ENCODE peak calls at places on chromosomes 16 and 17, in ten cellular contexts. U, S, G, J, Y, Z, M, K, F and L are unnamed samples.

GRCh38 chr17:72270530-72270929 is 149.7 kb downstream of the SOX9 start:
- DNase-seq in G (no peak), U (no peak), S (peak; percentile 35), Z (no peak), K (no peak), Y (peak; percentile 43), M (no peak), J (no peak), F (peak; percentile 70), L (no peak)

GRCh38 chr17:7644768-7645167 is 6.0 kb upstream of the ATP1B2 start:
- DNase-seq in S (no peak), F (no peak), Z (no peak), K (no peak), J (no peak), Y (no peak), U (no peak), G (no peak), M (no peak), L (no peak)

GRCh38 chr17:81241203-81241602 is 2.1 kb downstream of the NDUFAF8 start:
- DNase-seq in Z (no peak), M (no peak), Y (no peak), K (no peak), U (no peak), G (no peak), F (no peak), J (no peak), S (no peak), L (no peak)

GRCh38 chr16:17269434-17269833 is 201.3 kb downstream of the XYLT1 start:
- DNase-seq in M (no peak), J (no peak), Y (no peak), U (no peak), S (no peak), Z (no peak), F (peak; percentile 26), G (no peak), K (no peak), L (no peak)

GRCh38 chr16:87802670-87803069 is 36.9 kb upstream of the KLHDC4 start:
- DNase-seq in U (no peak), Z (no peak), S (no peak), F (no peak), K (no peak), Y (no peak), M (no peak), J (no peak), G (no peak), L (no peak)

GRCh38 chr17:71631483-71631882 is 489.3 kb upstream of the SOX9 start:
- DNase-seq in J (no peak), Y (no peak), G (no peak), S (peak; percentile 36), F (peak; percentile 84), K (no peak), M (peak; percentile 39), Z (no peak), U (no peak), L (no peak)

GRCh38 chr17:74475189-74475588 is 8.8 kb downstream of the CD300A start:
- DNase-seq in J (no peak), M (no peak), K (no peak), F (no peak), S (no peak), Z (no peak), Y (no peak), U (no peak), G (no peak), L (no peak)

GRCh38 chr16:49588061-49588460 is 214.5 kb downstream of the C16orf78 start:
- DNase-seq in J (no peak), S (no peak), Z (no peak), K (no peak), F (no peak), U (no peak), M (no peak), Y (no peak), G (no peak), L (no peak)

GRCh38 chr16:12503201-12503600 is 300.5 kb downstream of the CPPED1 start:
- DNase-seq in Y (no peak), S (no peak), M (no peak), J (no peak), U (no peak), K (no peak), F (no peak), G (no peak), Z (no peak), L (no peak)

GRCh38 chr16:17555176-17555575 is 84.4 kb upstream of the XYLT1 start:
- DNase-seq in F (peak; percentile 94), K (no peak), M (peak; percentile 16), S (peak; percentile 92), U (no peak), Z (no peak), G (no peak), Y (no peak), J (no peak), L (no peak)

GRCh38 chr17:29645516-29646051 is 22.9 kb upstream of the CORO6 start:
- DNase-seq in J (no peak), U (no peak), Y (peak; percentile 68), S (peak; percentile 48), K (peak; percentile 51), G (no peak), F (no peak), M (peak; percentile 94), Z (no peak), L (peak; percentile 95)

GRCh38 chr17:29347831-29348281 is 42.3 kb upstream of the TAOK1 start:
- DNase-seq in Y (no peak), J (peak; percentile 14), U (no peak), K (no peak), G (no peak), M (peak; percentile 74), Z (no peak), F (peak; percentile 57), S (peak; percentile 62), L (peak; percentile 20)

GRCh38 chr17:50056961-50057330 is 1.0 kb downstream of the ITGA3 start:
- DNase-seq in Y (no peak), Z (no peak), S (peak; percentile 61), F (peak; percentile 76), U (no peak), J (peak; percentile 53), M (peak; percentile 83), G (no peak), K (no peak), L (no peak)

GRCh38 chr17:47254403-47254943 is 846 bp downstream of the ITGB3 start:
- DNase-seq in K (no peak), G (no peak), Z (no peak), U (no peak), J (no peak), F (no peak), S (no peak), M (no peak), Y (no peak), L (no peak)

GRCh38 chr16:27677300-27677699 is 127.4 kb downstream of the KATNIP start:
- DNase-seq in K (no peak), G (no peak), J (peak; percentile 75), Y (no peak), S (peak; percentile 4), M (no peak), Z (no peak), F (peak; percentile 9), U (no peak), L (no peak)

GRCh38 chr16:48081656-48082055 is 74.1 kb downstream of the ABCC12 start:
- DNase-seq in G (no peak), Y (no peak), U (no peak), J (no peak), Z (no peak), K (no peak), F (peak; percentile 74), S (peak; percentile 89), M (peak; percentile 67), L (no peak)

GRCh38 chr16:20910781-20911321 is 10.3 kb downstream of the LYRM1 start:
- DNase-seq in F (peak; percentile 88), U (no peak), M (peak; percentile 84), K (no peak), S (peak; percentile 92), Y (no peak), J (peak; percentile 52), G (no peak), Z (no peak), L (no peak)

GRCh38 chr17:45262516-45263476 is 902 bp upstream of the SPATA32 start:
- DNase-seq in F (no peak), G (no peak), U (no peak), M (no peak), K (no peak), Y (no peak), Z (no peak), S (no peak), J (no peak), L (no peak)

GRCh38 chr17:30981531-30982519 is 11.0 kb downstream of the RNF135 start:
- DNase-seq in F (no peak), U (no peak), Y (no peak), J (no peak), K (no peak), Z (no peak), M (no peak), G (no peak), S (no peak), L (peak; percentile 52)

GRCh38 chr16:8583712-8584111 is 6.6 kb downstream of the TMEM114 start:
- DNase-seq in J (peak; percentile 27), M (no peak), F (no peak), K (no peak), G (no peak), Y (no peak), S (no peak), U (no peak), Z (no peak), L (no peak)

GRCh38 chr17:247767-248166 is 66.3 kb upstream of the DOC2B start:
- DNase-seq in M (no peak), G (no peak), S (no peak), Z (no peak), K (no peak), J (no peak), F (no peak), Y (no peak), U (no peak), L (peak; percentile 81)

GRCh38 chr17:11882716-11883115 is 114.6 kb downstream of the ZNF18 start:
- DNase-seq in J (no peak), M (no peak), U (no peak), K (no peak), F (no peak), Y (no peak), S (no peak), Z (no peak), G (no peak), L (no peak)

GRCh38 chr16:27286446-27286845 is 17.9 kb upstream of the NSMCE1 start:
- DNase-seq in J (peak; percentile 92), F (peak; percentile 95), Y (no peak), U (no peak), G (no peak), M (peak; percentile 72), S (peak; percentile 88), Z (no peak), K (peak; percentile 41), L (no peak)

GRCh38 chr16:15548482-15548891 is 94.5 kb downstream of the MARF1 start:
- DNase-seq in Z (no peak), F (no peak), U (no peak), Y (no peak), M (no peak), J (peak; percentile 72), G (no peak), K (no peak), S (no peak), L (no peak)

GRCh38 chr17:68080411-68081150 is 45.0 kb downstream of the KPNA2 start:
- DNase-seq in M (no peak), K (no peak), J (no peak), S (no peak), G (no peak), F (no peak), Y (no peak), U (no peak), Z (no peak), L (no peak)

GRCh38 chr17:77728871-77729270 is 229.6 kb upstream of the TNRC6C start:
- DNase-seq in U (no peak), K (no peak), J (no peak), S (no peak), F (no peak), Y (no peak), G (no peak), M (no peak), Z (no peak), L (peak; percentile 63)

GRCh38 chr17:31269597-31269996 is 27.4 kb downstream of the OMG start:
- DNase-seq in Z (no peak), U (no peak), K (no peak), Y (no peak), M (peak; percentile 86), J (peak; percentile 99), S (peak; percentile 92), G (no peak), F (peak; percentile 95), L (no peak)

GRCh38 chr16:9340402-9341095 is 249.1 kb downstream of the HAPSTR1 start:
- DNase-seq in U (no peak), Z (no peak), J (no peak), S (no peak), M (no peak), K (no peak), F (no peak), G (no peak), Y (no peak), L (no peak)